ENCODE peak calls at places on chromosome 19, in ten cellular contexts. K is fibroblast of lung, S is pancreas, P is GM12865, G is A673, L is AG10803, Z is transverse colon, U is PC-3, B is colonic mucosa, F is body of pancreas. R is an unnamed sample.

GRCh38 chr19:35742121-35742724 is at the start of gene IGFLR1:
- DNase-seq in S (no peak), F (no peak), Z (peak; percentile 67), U (no peak), L (no peak), G (no peak), B (peak; percentile 53), P (peak; percentile 89), K (no peak), R (no peak)

GRCh38 chr19:8321760-8322637 is 703 bp downstream of the RPS28 start:
- DNase-seq in U (no peak), P (peak; percentile 29), K (no peak), Z (no peak), B (no peak), S (no peak), G (no peak), L (no peak), F (no peak), R (no peak)

GRCh38 chr19:47693903-47694302 is 19.3 kb upstream of the EHD2 start:
- DNase-seq in L (no peak), P (no peak), K (no peak), G (no peak), F (no peak), U (no peak), Z (no peak), S (no peak), B (no peak), R (no peak)

GRCh38 chr19:13318190-13318589 is 168.0 kb downstream of the IER2 start:
- DNase-seq in Z (no peak), B (no peak), G (no peak), U (no peak), L (no peak), S (no peak), F (no peak), P (no peak), K (no peak), R (no peak)

GRCh38 chr19:2912306-2912705 is 11.6 kb downstream of the ZNF57 start:
- DNase-seq in P (no peak), S (no peak), B (no peak), L (no peak), G (no peak), K (no peak), Z (no peak), U (no peak), F (no peak), R (no peak)

GRCh38 chr19:38917921-38918491 is 6.0 kb upstream of the CCER2 start:
- DNase-seq in B (no peak), G (no peak), L (no peak), U (peak; percentile 5), S (no peak), K (no peak), F (no peak), Z (no peak), P (no peak), R (peak; percentile 50)

GRCh38 chr19:33802001-33802400 is 5.3 kb downstream of the KCTD15 start:
- DNase-seq in F (no peak), L (no peak), S (no peak), Z (no peak), U (no peak), K (no peak), B (no peak), G (no peak), P (no peak), R (no peak)

GRCh38 chr19:48878219-48879024 is 6.2 kb downstream of the PPP1R15A start:
- DNase-seq in G (no peak), L (peak; percentile 36), U (no peak), B (no peak), F (no peak), P (no peak), K (peak; percentile 63), S (no peak), Z (no peak), R (no peak)

GRCh38 chr19:5805465-5806132 is 732 bp downstream of the NRTN start:
- DNase-seq in G (peak; percentile 85), S (peak; percentile 75), F (peak; percentile 90), U (peak; percentile 82), Z (peak; percentile 87), B (peak; percentile 79), K (peak; percentile 23), P (no peak), L (peak; percentile 24), R (peak; percentile 93)

GRCh38 chr19:57664269-57665127 is 4.2 kb upstream of the ZSCAN4 start:
- DNase-seq in B (peak; percentile 47), F (peak; percentile 28), P (no peak), U (peak; percentile 31), G (peak; percentile 39), Z (peak; percentile 48), S (peak; percentile 17), K (peak; percentile 52), L (peak; percentile 50), R (peak; percentile 80)

GRCh38 chr19:10566658-10567410 is 1.0 kb upstream of the KRI1 start:
- DNase-seq in U (no peak), Z (peak; percentile 41), F (no peak), B (peak; percentile 38), L (no peak), K (no peak), P (peak; percentile 91), G (no peak), S (no peak), R (peak; percentile 56)

GRCh38 chr19:13622727-13623126 is 116.4 kb upstream of the CACNA1A start:
- DNase-seq in Z (no peak), B (no peak), L (no peak), F (no peak), K (no peak), P (no peak), U (no peak), S (no peak), G (no peak), R (no peak)

GRCh38 chr19:57903298-57904174 is 12.9 kb downstream of the ZNF417 start:
- DNase-seq in F (no peak), G (peak; percentile 72), B (no peak), S (no peak), P (peak; percentile 11), U (peak; percentile 52), L (peak; percentile 74), Z (no peak), K (peak; percentile 76), R (no peak)

GRCh38 chr19:46221152-46221551 is 8.4 kb upstream of the IGFL1 start:
- DNase-seq in K (no peak), F (no peak), L (no peak), B (no peak), G (no peak), U (no peak), P (no peak), Z (no peak), S (no peak), R (no peak)
- TF ChIP-seq CTCF in K (no peak), F (no peak), L (no peak), B (no peak), G (no peak), U (no peak), P (no peak), Z (no peak), S (no peak), R (no peak)

DNA sequence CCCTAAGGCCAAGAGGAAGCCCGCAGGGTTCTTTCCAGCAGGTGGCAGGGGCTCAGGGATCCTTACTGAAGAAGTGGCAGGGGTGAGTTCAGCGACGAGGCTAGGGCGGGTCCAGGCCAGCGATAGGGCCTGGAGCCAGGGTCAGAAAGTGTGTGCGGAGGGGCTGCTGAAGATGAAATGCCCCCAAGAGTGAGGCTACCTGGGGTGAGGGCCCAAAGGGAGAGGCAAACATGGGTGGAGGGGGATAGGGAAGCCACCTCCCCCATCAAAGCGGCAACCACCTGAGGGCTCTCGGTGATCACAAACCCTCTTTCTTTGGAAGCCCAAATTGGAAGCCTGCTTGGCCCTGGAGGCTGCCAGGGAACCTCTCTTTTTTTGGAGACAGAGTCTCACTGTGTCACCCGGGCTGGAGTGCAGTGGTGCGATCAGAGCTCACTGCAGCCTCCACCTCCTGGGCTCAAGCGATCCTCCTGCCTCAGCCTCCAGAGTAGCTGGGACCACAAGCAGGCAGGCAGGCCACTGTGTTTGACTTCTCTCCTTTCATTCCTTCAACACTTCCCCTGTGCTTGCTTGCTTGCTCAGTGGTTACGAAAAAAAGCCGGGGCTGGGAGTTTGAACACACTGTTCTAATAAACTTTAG is 1.2 kb upstream of the ATP8B3 start:
- DNase-seq in S (no peak), L (no peak), B (no peak), F (no peak), Z (no peak), G (no peak), U (no peak), K (no peak), P (no peak), R (no peak)
- TF ChIP-seq CTCF in S (no peak), L (no peak), B (no peak), F (no peak), Z (no peak), G (no peak), U (peak; percentile 25), K (no peak), P (no peak), R (no peak)

DNA sequence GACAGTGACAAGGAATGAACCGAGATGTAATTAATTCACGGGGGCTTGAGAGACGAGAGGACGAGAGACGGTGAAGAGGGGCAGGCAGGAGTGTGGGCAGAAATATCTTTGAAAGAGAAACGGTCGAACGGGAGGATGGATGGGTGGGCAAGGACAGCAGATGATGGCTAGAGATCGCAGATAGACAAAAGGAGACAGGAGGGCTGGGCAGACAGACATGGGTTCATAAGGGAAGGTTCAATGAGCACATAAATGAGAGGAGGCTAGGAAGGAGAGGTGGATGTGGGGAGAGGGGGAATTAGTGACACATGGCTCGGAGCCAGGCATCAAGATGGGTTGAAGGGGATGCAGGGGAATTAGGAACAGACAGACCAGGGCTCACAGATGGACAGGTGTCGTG is 1.1 kb downstream of the SYT3 start:
- DNase-seq in F (no peak), G (no peak), S (no peak), B (no peak), L (no peak), K (no peak), Z (no peak), U (no peak), P (no peak), R (no peak)
- TF ChIP-seq CTCF in F (no peak), G (no peak), S (no peak), B (no peak), L (no peak), K (no peak), Z (no peak), U (no peak), P (no peak), R (no peak)

GRCh38 chr19:17544418-17544817 is 11.0 kb upstream of the COLGALT1 start:
- DNase-seq in B (no peak), Z (no peak), F (no peak), K (no peak), L (no peak), S (no peak), G (no peak), U (no peak), P (no peak), R (no peak)

GRCh38 chr19:17542042-17542441 is 13.4 kb upstream of the COLGALT1 start:
- DNase-seq in L (no peak), F (no peak), G (no peak), Z (no peak), B (no peak), U (no peak), K (no peak), S (no peak), P (no peak), R (no peak)

GRCh38 chr19:17541184-17541759 is 14.2 kb upstream of the COLGALT1 start:
- DNase-seq in K (no peak), F (no peak), L (no peak), G (no peak), U (no peak), Z (no peak), B (no peak), P (no peak), S (no peak), R (no peak)

GRCh38 chr19:17542793-17543582 is 12.5 kb upstream of the COLGALT1 start:
- DNase-seq in B (no peak), P (no peak), G (no peak), F (no peak), Z (no peak), L (no peak), K (no peak), U (no peak), S (no peak), R (no peak)

GRCh38 chr19:17543991-17544390 is 11.5 kb upstream of the COLGALT1 start:
- DNase-seq in L (no peak), K (no peak), G (no peak), Z (no peak), B (no peak), P (no peak), S (no peak), F (no peak), U (no peak), R (no peak)
- TF ChIP-seq CTCF in L (no peak), K (no peak), G (no peak), Z (no peak), B (no peak), P (no peak), S (no peak), F (no peak), U (no peak), R (no peak)

R was measured in glutamatergic neuron.